ENCODE peak calls at places on chromosomes 16 and 17, in four cellular contexts. J is H1, A is A549, D is HepG2. H is an unnamed sample.

GRCh38 chr16:57999366-57999970 is 1.0 kb downstream of the ZNF319 start:
- DNase-seq in J (no peak), A (peak; percentile 31), D (peak; percentile 29), H (no peak)

GRCh38 chr16:28291651-28292626 is at the start of gene SBK1:
- DNase-seq in J (no peak), A (peak; percentile 65), D (peak; percentile 40), H (peak; percentile 95)

GRCh38 chr16:31043352-31043751 is 10.0 kb downstream of the STX4 start:
- DNase-seq in J (no peak), A (no peak), D (peak; percentile 44), H (no peak)

GRCh38 chr16:10616744-10617640 is 36.6 kb upstream of the EMP2 start:
- DNase-seq in J (no peak), A (peak; percentile 29), D (peak; percentile 96), H (peak; percentile 21)

GRCh38 chr16:24540575-24541240 is 1.3 kb downstream of the RBBP6 start:
- DNase-seq in J (no peak), A (peak; percentile 25), D (no peak), H (peak; percentile 17)

GRCh38 chr16:3292604-3293003 is 9.3 kb downstream of the ZNF263 start:
- DNase-seq in J (no peak), A (no peak), D (no peak), H (no peak)

GRCh38 chr17:6924121-6924676 is 71.7 kb upstream of the ALOX12 start:
- DNase-seq in J (no peak), A (no peak), D (no peak), H (no peak)

GRCh38 chr16:30996324-30996999 is 11.5 kb downstream of the HSD3B7 start:
- DNase-seq in J (no peak), A (peak; percentile 89), D (peak; percentile 92), H (peak; percentile 70)

GRCh38 chr16:29649560-29650494 is 13.2 kb upstream of the SPN start:
- DNase-seq in J (no peak), A (no peak), D (no peak), H (no peak)

GRCh38 chr17:77303620-77304019 is 162.9 kb downstream of the SEC14L1 start:
- DNase-seq in J (no peak), A (no peak), D (no peak), H (no peak)

GRCh38 chr17:3965123-3965800 is 1.0 kb upstream of the ATP2A3 start:
- DNase-seq in J (no peak), A (peak; percentile 83), D (no peak), H (peak; percentile 83)
- TF ChIP-seq KDM1A in J (no peak), A (no peak), D (no peak), H (peak; percentile 28)

GRCh38 chr17:9308069-9308468 is 267.6 kb downstream of the STX8 start:
- DNase-seq in J (no peak), A (no peak), D (no peak), H (no peak)

GRCh38 chr17:9309216-9309615 is 266.4 kb downstream of the STX8 start:
- DNase-seq in J (no peak), A (no peak), D (no peak), H (no peak)

GRCh38 chr17:9307313-9307998 is 268.2 kb downstream of the STX8 start:
- DNase-seq in J (no peak), A (no peak), D (no peak), H (no peak)

DNA sequence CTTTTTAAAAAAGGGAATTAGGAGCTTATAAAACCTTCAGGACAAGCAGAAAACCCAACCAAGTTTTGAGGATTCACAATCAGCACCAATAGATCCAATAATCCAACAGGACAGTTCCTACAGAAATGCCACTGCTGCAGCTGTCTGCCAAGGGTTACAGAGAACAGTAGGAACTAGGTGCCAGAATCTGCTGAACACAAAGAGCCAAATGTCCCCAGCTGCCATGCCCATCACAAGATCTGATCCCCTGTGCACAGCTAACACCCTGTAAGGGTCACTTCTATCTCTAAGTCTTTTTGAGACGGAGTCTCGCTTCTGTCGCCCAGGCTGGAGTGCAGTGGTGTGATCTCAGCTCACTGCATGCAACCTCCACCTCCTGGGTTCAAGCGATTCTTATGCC is 262.3 kb downstream of the STX8 start:
- DNase-seq in J (no peak), A (no peak), D (no peak), H (no peak)
- TF ChIP-seq PHF8 in J (no peak), A (no peak), D (no peak), H (no peak)

GRCh38 chr17:54153423-54153822 is 330.7 kb downstream of the KIF2B start:
- DNase-seq in J (no peak), A (no peak), D (no peak), H (no peak)
- TF ChIP-seq KDM1A in J (no peak), A (no peak), D (no peak), H (no peak)

DNA sequence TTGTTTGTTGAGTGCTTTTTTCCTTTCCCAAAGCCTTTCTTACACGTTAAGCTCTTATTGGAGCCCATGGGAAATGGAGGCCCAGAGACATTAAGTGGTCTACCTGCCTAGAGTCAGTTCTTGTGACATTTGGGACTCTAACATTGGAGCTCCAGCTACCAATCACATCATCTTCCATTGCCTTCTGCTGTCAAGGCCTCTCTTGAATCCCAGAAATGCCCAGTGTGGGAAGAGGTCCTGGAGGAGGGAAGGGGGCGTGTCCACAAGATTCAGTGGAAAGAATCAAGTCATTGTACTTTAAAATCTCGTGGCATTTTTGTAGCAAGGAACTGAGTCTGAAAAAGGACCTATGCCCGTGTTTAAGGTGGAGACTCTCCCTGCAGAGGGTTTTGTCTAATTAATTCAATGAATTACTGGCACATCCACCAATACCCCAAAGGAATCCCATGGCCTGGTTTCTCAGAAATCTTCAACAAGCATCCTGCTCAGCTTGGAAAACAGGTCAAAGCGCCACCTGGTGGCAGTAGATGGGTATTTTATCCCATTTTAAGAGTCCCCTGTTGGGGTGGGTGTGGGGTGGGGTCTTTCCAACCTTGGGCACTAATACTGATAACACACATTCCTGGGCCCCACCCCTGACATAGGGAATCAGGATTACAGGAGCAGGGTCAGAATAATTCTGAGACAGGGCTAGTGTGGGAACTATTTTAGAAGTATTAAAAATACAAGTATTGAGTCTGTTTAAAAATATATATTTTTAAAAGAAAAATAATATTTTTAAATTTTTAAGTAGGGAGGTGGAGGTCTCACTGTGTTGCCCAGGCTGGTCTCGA is 24.6 kb downstream of the GPT2 start:
- DNase-seq in J (peak; percentile 27), A (peak; percentile 71), D (peak; percentile 71), H (peak; percentile 67)
- TF ChIP-seq PHF8 in J (no peak), A (no peak), D (no peak), H (no peak)

DNA sequence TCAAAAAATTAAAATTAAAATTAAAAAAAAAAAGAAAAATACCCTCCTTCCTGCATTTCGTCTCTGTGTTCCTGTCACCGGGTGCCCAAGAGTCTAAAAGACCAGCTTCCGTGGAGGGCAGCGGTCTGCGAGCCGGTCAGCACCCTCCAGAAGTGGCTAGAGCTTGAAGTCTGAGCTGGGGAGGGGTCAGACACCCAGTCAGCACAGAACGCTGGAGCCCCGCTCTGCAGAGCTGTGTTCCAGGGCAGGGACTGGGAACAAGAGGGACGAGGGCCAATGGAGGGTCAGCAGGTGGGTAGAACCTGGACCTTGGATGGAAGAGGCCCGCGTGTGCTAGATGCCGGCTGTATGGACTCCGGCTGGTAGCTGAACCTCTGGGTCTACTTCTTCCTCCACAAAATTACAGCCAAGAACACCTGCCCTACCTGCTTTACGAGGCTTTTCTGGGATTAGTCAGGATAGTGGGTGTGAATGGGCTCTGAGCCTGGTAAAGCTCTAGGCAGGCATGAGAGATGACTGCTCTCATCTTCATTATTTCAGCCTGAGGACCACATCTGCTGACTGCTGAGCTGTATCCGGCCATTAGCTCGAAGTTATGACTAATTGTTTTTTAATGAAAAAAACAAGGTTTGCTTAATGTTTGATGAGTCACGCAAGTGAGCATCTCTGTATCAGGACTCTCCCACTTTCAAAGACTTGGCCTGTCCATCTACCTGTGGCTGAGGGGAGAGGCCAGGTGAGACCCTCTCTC is 5.9 kb downstream of the TRPV1 start:
- DNase-seq in J (no peak), A (no peak), D (no peak), H (no peak)
- TF ChIP-seq KDM1A in J (no peak), A (no peak), D (no peak), H (no peak)

DNA sequence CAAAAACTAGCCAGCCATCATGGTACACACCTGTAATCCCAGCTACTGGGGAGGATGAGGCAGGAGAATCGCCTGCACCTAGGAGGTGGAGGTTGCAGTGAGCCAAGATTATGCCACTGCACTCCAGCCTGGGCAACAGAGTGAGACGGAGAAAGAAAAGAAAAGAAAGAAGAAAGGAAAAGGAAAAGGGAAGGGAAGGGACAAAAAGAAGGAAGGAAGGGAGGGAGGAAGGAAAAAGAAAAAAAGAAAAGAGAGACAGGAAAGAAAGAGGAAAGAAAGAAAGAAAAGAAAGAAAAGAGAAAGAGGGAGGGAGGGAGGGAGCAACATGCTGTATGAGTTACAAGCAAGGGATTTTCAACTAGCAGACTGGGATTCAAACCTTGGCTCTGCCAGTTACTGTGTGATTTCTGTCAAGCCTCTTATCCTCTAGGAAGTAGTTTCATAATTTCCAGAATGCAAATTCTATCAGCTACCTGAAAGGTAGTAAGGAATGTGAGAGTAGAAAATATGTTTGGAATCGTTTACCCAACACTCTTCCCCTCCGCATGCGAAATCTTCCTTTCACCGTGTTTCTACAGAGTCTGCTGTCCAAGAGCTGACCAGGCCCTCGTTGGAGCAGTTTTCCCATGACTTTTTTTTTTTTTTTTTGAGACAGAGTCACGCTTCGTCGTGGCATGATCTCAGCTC is 43.4 kb downstream of the VPS53 start:
- DNase-seq in J (no peak), A (no peak), D (no peak), H (no peak)
- TF ChIP-seq PHF8 in J (no peak), A (no peak), D (no peak), H (no peak)